ENCODE peak calls at places on chromosomes 2 and 18, in four cellular contexts. B, O, Q and V are unnamed samples.

GRCh38 chr2:205060269-205060668 is 515.0 kb downstream of the PARD3B start:
- DNase-seq in B (no peak), O (no peak), Q (no peak), V (no peak)

GRCh38 chr2:173076557-173077345 is 1.1 kb downstream of the MAP3K20 start:
- DNase-seq in B (no peak), O (peak; percentile 42), Q (no peak), V (no peak)

GRCh38 chr2:232480201-232481190 is 7.1 kb downstream of the ECEL1 start:
- DNase-seq in B (no peak), O (peak; percentile 17), Q (no peak), V (no peak)

GRCh38 chr18:3151379-3152264 is 68.1 kb downstream of the MYOM1 start:
- DNase-seq in B (no peak), O (peak; percentile 62), Q (peak; percentile 36), V (no peak)

GRCh38 chr2:15751477-15751876 is 159.8 kb downstream of the DDX1 start:
- DNase-seq in B (no peak), O (no peak), Q (no peak), V (no peak)

GRCh38 chr18:58640428-58640805 is 11.5 kb upstream of the ALPK2 start:
- DNase-seq in B (no peak), O (no peak), Q (no peak), V (no peak)

GRCh38 chr2:25365241-25365640 is 23.5 kb upstream of the DNMT3A start:
- DNase-seq in B (no peak), O (no peak), Q (no peak), V (no peak)

GRCh38 chr2:168601739-168602138 is 145.7 kb downstream of the CERS6 start:
- DNase-seq in B (no peak), O (no peak), Q (no peak), V (no peak)

GRCh38 chr2:120066708-120067547 is 54.1 kb downstream of the EPB41L5 start:
- DNase-seq in B (no peak), O (no peak), Q (peak; percentile 98), V (peak; percentile 25)

GRCh38 chr2:5479265-5479928 is 212.8 kb upstream of the SOX11 start:
- DNase-seq in B (no peak), O (no peak), Q (no peak), V (no peak)

GRCh38 chr2:81895620-81896245 is 1591.2 kb upstream of the LRRTM1 start:
- DNase-seq in B (no peak), O (no peak), Q (no peak), V (no peak)

GRCh38 chr2:33086400-33087015 is 139.8 kb downstream of the LTBP1 start:
- DNase-seq in B (no peak), O (no peak), Q (no peak), V (no peak)
- TF ChIP-seq CTCF in B (peak; percentile 20), O (no peak), Q (no peak), V (no peak)

GRCh38 chr18:22682720-22683119 is 250.4 kb upstream of the RBBP8 start:
- DNase-seq in B (no peak), O (no peak), Q (no peak), V (no peak)

GRCh38 chr18:22680968-22681367 is 252.2 kb upstream of the RBBP8 start:
- DNase-seq in B (no peak), O (no peak), Q (no peak), V (no peak)

GRCh38 chr18:22683196-22683676 is 249.9 kb upstream of the RBBP8 start:
- DNase-seq in B (no peak), O (no peak), Q (peak; percentile 58), V (no peak)

GRCh38 chr18:22683786-22684185 is 249.3 kb upstream of the RBBP8 start:
- DNase-seq in B (no peak), O (no peak), Q (no peak), V (no peak)

GRCh38 chr18:22681912-22682311 is 251.2 kb upstream of the RBBP8 start:
- DNase-seq in B (no peak), O (no peak), Q (no peak), V (no peak)
- TF ChIP-seq REST in B (no peak), O (no peak), Q (no peak), V (no peak)

GRCh38 chr2:20595439-20596192 is 55.3 kb downstream of the HS1BP3 start:
- DNase-seq in B (no peak), O (no peak), Q (peak; percentile 66), V (no peak)
- TF ChIP-seq TCF7L2 in B (peak; percentile 19), O (no peak), Q (no peak), V (no peak)

GRCh38 chr2:64979744-64980143 is 9.5 kb upstream of the SLC1A4 start:
- DNase-seq in B (no peak), O (no peak), Q (no peak), V (no peak)

GRCh38 chr2:64976276-64976675 is 12.9 kb upstream of the SLC1A4 start:
- DNase-seq in B (no peak), O (no peak), Q (no peak), V (no peak)

GRCh38 chr2:64980192-64980591 is 9.0 kb upstream of the SLC1A4 start:
- DNase-seq in B (no peak), O (no peak), Q (no peak), V (no peak)

GRCh38 chr2:64975232-64975791 is 13.9 kb upstream of the SLC1A4 start:
- DNase-seq in B (peak; percentile 40), O (no peak), Q (peak; percentile 88), V (peak; percentile 56)

GRCh38 chr2:64978514-64979268 is 10.5 kb upstream of the SLC1A4 start:
- DNase-seq in B (peak; percentile 6), O (no peak), Q (no peak), V (no peak)
- TF ChIP-seq CTCF in B (peak; percentile 28), O (peak; percentile 68), Q (peak; percentile 19), V (no peak)